ENCODE peak calls at places on chromosomes 11 and 22, in ten cellular contexts. G, Z, P, Q, M, K, B, U, W and R are unnamed samples.

GRCh38 chr11:108906826-108907225 is 242.0 kb downstream of the DDX10 start:
- DNase-seq in B (peak; percentile 32), U (no peak), Q (no peak), M (no peak), G (no peak), Z (no peak), K (no peak), W (no peak), P (no peak), R (no peak)

GRCh38 chr11:62536301-62536957 is 10.2 kb downstream of the AHNAK start:
- DNase-seq in P (no peak), B (no peak), Q (no peak), W (no peak), G (no peak), K (no peak), U (peak; percentile 53), M (no peak), Z (no peak), R (no peak)

GRCh38 chr11:90434858-90435257 is 212.0 kb upstream of the CHORDC1 start:
- DNase-seq in P (no peak), Q (no peak), M (no peak), G (no peak), Z (no peak), U (peak; percentile 59), W (no peak), B (no peak), K (no peak), R (peak; percentile 27)

GRCh38 chr11:721913-722811 is 16.1 kb downstream of the EPS8L2 start:
- DNase-seq in W (no peak), Z (peak; percentile 88), K (no peak), U (peak; percentile 53), P (no peak), B (no peak), G (peak; percentile 28), M (no peak), Q (no peak), R (no peak)

GRCh38 chr11:121416909-121417567 is 35.1 kb upstream of the SORL1 start:
- DNase-seq in Z (peak; percentile 95), W (peak; percentile 97), B (no peak), K (no peak), U (no peak), G (peak; percentile 27), P (peak; percentile 47), M (no peak), Q (peak; percentile 62), R (peak; percentile 64)

GRCh38 chr22:31491218-31491962 is 1.7 kb upstream of the EIF4ENIF1 start:
- DNase-seq in W (no peak), K (no peak), Z (no peak), P (no peak), G (no peak), U (peak; percentile 52), M (no peak), Q (no peak), B (no peak), R (no peak)

GRCh38 chr11:65651589-65652510 is 10.9 kb downstream of the RELA start:
- DNase-seq in M (no peak), Z (peak; percentile 80), Q (peak; percentile 12), B (peak; percentile 49), G (no peak), W (peak; percentile 49), P (no peak), K (no peak), U (peak; percentile 29), R (peak; percentile 89)

GRCh38 chr11:92793189-92793588 is 176.3 kb upstream of the MTNR1B start:
- DNase-seq in M (no peak), K (no peak), B (no peak), Z (no peak), Q (no peak), U (peak; percentile 49), W (no peak), G (no peak), P (no peak), R (no peak)

GRCh38 chr22:23313791-23314567 is 133.7 kb downstream of the BCR start:
- DNase-seq in G (no peak), K (no peak), Q (no peak), U (no peak), P (no peak), W (no peak), B (no peak), Z (peak; percentile 82), M (no peak), R (no peak)

GRCh38 chr11:34501500-34501899 is 12.1 kb downstream of the ELF5 start:
- DNase-seq in M (no peak), Z (no peak), G (no peak), K (no peak), W (peak; percentile 84), P (no peak), U (no peak), Q (peak; percentile 67), B (no peak), R (no peak)

GRCh38 chr11:131206671-131207070 is 163.7 kb upstream of the NTM start:
- DNase-seq in P (no peak), Q (no peak), W (no peak), K (no peak), B (no peak), G (no peak), M (no peak), U (no peak), Z (no peak), R (no peak)

GRCh38 chr11:74418509-74418895 is 20.3 kb upstream of the PGM2L1 start:
- DNase-seq in U (no peak), P (no peak), B (peak; percentile 81), K (no peak), Z (no peak), G (no peak), M (no peak), W (peak; percentile 59), Q (no peak), R (no peak)

GRCh38 chr11:875769-876301 is 33.2 kb downstream of the TSPAN4 start:
- DNase-seq in U (no peak), P (no peak), B (no peak), K (no peak), M (no peak), G (no peak), W (no peak), Q (no peak), Z (no peak), R (no peak)

GRCh38 chr11:76978818-76979217 is 55.4 kb upstream of the B3GNT6 start:
- DNase-seq in K (no peak), G (no peak), P (no peak), U (no peak), W (no peak), Z (no peak), B (no peak), Q (no peak), M (no peak), R (no peak)

GRCh38 chr11:133040289-133040893 is 491.9 kb downstream of the OPCML start:
- DNase-seq in P (no peak), M (no peak), K (no peak), G (no peak), Q (peak; percentile 9), W (no peak), U (no peak), B (no peak), Z (no peak), R (no peak)

GRCh38 chr11:44622190-44622650 is 56.8 kb downstream of the CD82 start:
- DNase-seq in K (no peak), M (no peak), W (no peak), Q (no peak), G (no peak), Z (peak; percentile 58), U (no peak), B (no peak), P (no peak), R (no peak)